ENCODE peak calls at places on chromosomes 1 and 21, in four cellular contexts. F is cardiac muscle cell, B is ovary, Q is right cardiac atrium. T is an unnamed sample.

GRCh38 chr1:203467550-203467921 is 8.1 kb upstream of the PRELP start:
- DNase-seq in Q (peak; percentile 88), F (peak; percentile 65), B (peak; percentile 84), T (peak; percentile 88)

GRCh38 chr1:202662081-202662480 is 48.2 kb downstream of the SYT2 start:
- DNase-seq in Q (no peak), F (no peak), B (no peak), T (no peak)

GRCh38 chr21:27152996-27153395 is 186.1 kb upstream of the ADAMTS5 start:
- DNase-seq in Q (no peak), B (no peak), F (no peak), T (no peak)

GRCh38 chr1:64042331-64043100 is 160.9 kb upstream of the UBE2U start:
- DNase-seq in B (no peak), F (peak; percentile 94), Q (no peak), T (no peak)

GRCh38 chr1:171267391-171267790 is 19.1 kb downstream of the FMO1 start:
- DNase-seq in F (peak; percentile 75), B (no peak), Q (no peak), T (no peak)

GRCh38 chr1:27816921-27817630 is 13.5 kb upstream of the PPP1R8 start:
- DNase-seq in F (peak; percentile 79), Q (no peak), B (no peak), T (no peak)

GRCh38 chr1:245378352-245379144 is 223.8 kb downstream of the KIF26B start:
- DNase-seq in F (no peak), Q (no peak), B (no peak), T (no peak)

GRCh38 chr1:87394462-87394861 is 65.8 kb downstream of the LMO4 start:
- DNase-seq in F (no peak), B (no peak), Q (no peak), T (no peak)

GRCh38 chr1:209356909-209357498 is 226.5 kb upstream of the CAMK1G start:
- DNase-seq in B (no peak), Q (no peak), F (no peak), T (no peak)

GRCh38 chr1:205578780-205579571 is 52.8 kb downstream of the ELK4 start:
- DNase-seq in Q (no peak), B (no peak), F (no peak), T (no peak)

GRCh38 chr1:30012455-30013440 is 710.6 kb downstream of the MATN1 start:
- DNase-seq in Q (no peak), B (no peak), F (no peak), T (no peak)

GRCh38 chr1:227542153-227543120 is 20.9 kb upstream of the ZNF678 start:
- DNase-seq in B (peak; percentile 85), F (peak; percentile 84), Q (peak; percentile 91), T (peak; percentile 96)

GRCh38 chr1:192575499-192576189 is at the start of gene RGS1:
- DNase-seq in B (no peak), F (no peak), Q (no peak), T (peak; percentile 51)

GRCh38 chr1:197660389-197660788 is 114.9 kb downstream of the DENND1B start:
- DNase-seq in Q (no peak), F (no peak), B (no peak), T (no peak)

GRCh38 chr1:241934181-241934815 is 23.3 kb upstream of the BECN2 start:
- DNase-seq in B (peak; percentile 72), F (peak; percentile 1), Q (no peak), T (peak; percentile 71)

GRCh38 chr1:182348916-182349747 is 42.5 kb downstream of the GLUL start:
- DNase-seq in B (no peak), F (peak; percentile 18), Q (peak; percentile 60), T (no peak)

GRCh38 chr1:53381790-53382401 is 54.0 kb upstream of the LRP8 start:
- DNase-seq in B (no peak), F (peak; percentile 22), Q (no peak), T (peak; percentile 1)

GRCh38 chr1:230206976-230207375 is 139.9 kb downstream of the GALNT2 start:
- DNase-seq in B (no peak), Q (no peak), F (no peak), T (no peak)

GRCh38 chr1:231596337-231596791 is 30.2 kb upstream of the DISC1 start:
- DNase-seq in F (peak; percentile 53), B (no peak), Q (no peak), T (no peak)

GRCh38 chr1:115116511-115116910 is 27.2 kb upstream of the TSPAN2 start:
- DNase-seq in Q (no peak), F (no peak), B (no peak), T (no peak)

GRCh38 chr21:45080639-45081414 is 6.4 kb downstream of the ADARB1 start:
- DNase-seq in F (peak; percentile 72), B (no peak), Q (peak; percentile 25), T (no peak)

GRCh38 chr1:240709676-240710075 is 97.7 kb upstream of the GREM2 start:
- DNase-seq in F (no peak), B (no peak), Q (no peak), T (no peak)

GRCh38 chr1:216820345-216820744 is 97.1 kb upstream of the ESRRG start:
- DNase-seq in Q (no peak), F (no peak), B (no peak), T (no peak)

GRCh38 chr1:170660874-170661645 is 2.9 kb upstream of the PRRX1 start:
- DNase-seq in F (peak; percentile 55), B (peak; percentile 63), Q (peak; percentile 30), T (peak; percentile 73)

GRCh38 chr1:209652873-209653401 is 712 bp upstream of the LAMB3 start:
- DNase-seq in F (peak; percentile 78), Q (peak; percentile 84), B (peak; percentile 66), T (peak; percentile 96)

GRCh38 chr1:42798010-42798409 is 13.2 kb downstream of the TMEM269 start:
- DNase-seq in F (no peak), Q (no peak), B (no peak), T (no peak)

GRCh38 chr1:152037920-152038658 is 1.3 kb upstream of the S100A11 start:
- DNase-seq in Q (no peak), F (peak; percentile 26), B (no peak), T (no peak)

GRCh38 chr1:92909321-92909720 is 51.9 kb downstream of the DIPK1A start:
- DNase-seq in F (peak; percentile 60), Q (no peak), B (no peak), T (no peak)

GRCh38 chr1:33181038-33181861 is 593 bp downstream of the TRIM62 start:
- DNase-seq in Q (peak; percentile 63), F (peak; percentile 48), B (peak; percentile 75), T (peak; percentile 89)

GRCh38 chr1:32988665-32989064 is 24.1 kb upstream of the RNF19B start:
- DNase-seq in Q (no peak), B (no peak), F (peak; percentile 77), T (no peak)

GRCh38 chr1:169586395-169587255 is at the start of gene F5:
- DNase-seq in Q (peak; percentile 79), F (peak; percentile 75), B (peak; percentile 22), T (peak; percentile 91)

GRCh38 chr21:33278736-33279135 is 12.6 kb downstream of the IL10RB start:
- DNase-seq in B (no peak), Q (no peak), F (no peak), T (no peak)

GRCh38 chr1:115144176-115144575 is 54.9 kb upstream of the TSPAN2 start:
- DNase-seq in B (no peak), F (no peak), Q (no peak), T (no peak)

GRCh38 chr1:156893048-156893953 is at the start of gene PEAR1:
- DNase-seq in B (peak; percentile 79), Q (peak; percentile 81), F (peak; percentile 66), T (peak; percentile 89)

GRCh38 chr1:216749219-216749618 is 26.0 kb upstream of the ESRRG start:
- DNase-seq in Q (no peak), B (no peak), F (no peak), T (no peak)

GRCh38 chr1:197838836-197839235 is 63.6 kb upstream of the DENND1B start:
- DNase-seq in B (no peak), F (peak; percentile 70), Q (no peak), T (no peak)

GRCh38 chr1:232662910-232663309 is 33.0 kb upstream of the SIPA1L2 start:
- DNase-seq in Q (no peak), F (no peak), B (no peak), T (no peak)

GRCh38 chr1:26747048-26747447 is 40.7 kb upstream of the PIGV start:
- DNase-seq in Q (no peak), B (no peak), F (no peak), T (no peak)

GRCh38 chr1:26743426-26744059 is 44.2 kb upstream of the PIGV start:
- DNase-seq in B (no peak), F (no peak), Q (no peak), T (no peak)

GRCh38 chr1:26745191-26745590 is 42.6 kb upstream of the PIGV start:
- DNase-seq in B (no peak), Q (no peak), F (peak; percentile 31), T (no peak)

GRCh38 chr1:26740958-26741357 is 45.1 kb downstream of the ARID1A start:
- DNase-seq in B (no peak), F (no peak), Q (no peak), T (no peak)

GRCh38 chr1:26744075-26744958 is 43.4 kb upstream of the PIGV start:
- DNase-seq in Q (peak; percentile 70), B (no peak), F (peak; percentile 91), T (peak; percentile 87)
- H3K4me1 ChIP-seq in Q (peaks cover 12% of the 10 kb centered on the region), B (peaks cover 10% of the 10 kb centered on the region), F (peaks cover 7% of the 10 kb centered on the region), T (peaks cover 11% of the 10 kb centered on the region)

GRCh38 chr1:21317690-21318043 is 27.4 kb upstream of the ECE1 start:
- DNase-seq in Q (peak; percentile 41), B (no peak), F (no peak), T (no peak)
- H3K4me1 ChIP-seq in Q (peaks cover 40% of the 10 kb centered on the region), B (peaks cover 46% of the 10 kb centered on the region), F (peaks cover 53% of the 10 kb centered on the region), T (peaks cover 25% of the 10 kb centered on the region)

GRCh38 chr1:41498809-41499208 is 14.3 kb upstream of the EDN2 start:
- DNase-seq in B (peak; percentile 29), Q (peak; percentile 78), F (peak; percentile 60), T (peak; percentile 95)
- H3K4me1 ChIP-seq in B (peaks cover 6% of the 10 kb centered on the region), Q (peaks cover 13% of the 10 kb centered on the region), F (peaks cover 27% of the 10 kb centered on the region), T (peaks cover 43% of the 10 kb centered on the region)

GRCh38 chr1:155008015-155008941 is 5.7 kb downstream of the ZBTB7B start:
- DNase-seq in Q (no peak), F (no peak), B (no peak), T (peak; percentile 76)

GRCh38 chr1:155005076-155005971 is 2.7 kb downstream of the ZBTB7B start:
- DNase-seq in B (peak; percentile 58), Q (peak; percentile 72), F (no peak), T (no peak)

GRCh38 chr1:155006601-155007101 is 4.0 kb downstream of the ZBTB7B start:
- DNase-seq in Q (no peak), B (no peak), F (peak; percentile 41), T (no peak)

GRCh38 chr1:155009221-155009711 is 6.7 kb downstream of the ZBTB7B start:
- DNase-seq in Q (no peak), B (no peak), F (no peak), T (peak; percentile 70)

DNA sequence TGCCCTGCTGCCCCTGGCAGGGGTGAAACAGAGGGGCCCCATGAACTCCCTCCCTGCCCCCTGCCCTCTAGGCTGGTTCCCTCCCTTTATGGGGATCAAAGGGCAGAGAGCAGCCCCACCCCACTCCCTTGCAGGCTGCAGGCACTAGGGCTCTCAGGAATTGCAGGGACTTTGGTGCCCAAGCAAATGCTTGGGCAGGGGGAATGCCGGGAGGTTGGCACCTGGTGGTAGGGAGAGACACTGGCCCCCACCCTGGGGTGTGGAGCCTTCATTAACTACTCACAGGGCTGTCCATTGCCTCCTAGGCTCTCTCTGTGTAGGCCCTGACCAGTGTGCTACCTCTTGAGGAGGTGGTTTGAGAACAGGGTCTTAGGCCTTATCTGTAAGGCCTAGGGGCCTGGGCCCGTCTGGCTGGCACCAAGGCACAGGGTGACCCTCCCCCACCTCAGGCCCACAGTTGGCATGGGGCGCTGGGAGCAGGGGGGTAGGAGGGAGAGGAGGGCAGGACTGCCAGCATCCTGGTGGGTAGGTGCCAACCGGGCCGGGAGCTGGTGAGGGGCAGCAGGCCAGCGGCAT is 4.7 kb downstream of the ZBTB7B start:
- DNase-seq in F (no peak), B (no peak), Q (peak; percentile 62), T (peak; percentile 76)
- H3K4me1 ChIP-seq in F (no peaks in the 10 kb centered on the region), B (peaks cover 21% of the 10 kb centered on the region), Q (peaks cover 25% of the 10 kb centered on the region), T (peaks cover 49% of the 10 kb centered on the region)

T was measured in kidney.